ENCODE peak calls at places on chromosomes 2 and 18, in four cellular contexts. Y is A549, Q is IMR-90, Z is stomach. O is an unnamed sample.
A peak's percentile ranks its signal among the peaks of the same experiment; 100 is the strongest.

GRCh38 chr2:209771474-209772292 is at the start of gene UNC80:
- DNase-seq in Y (peak; percentile 19), Q (peak; percentile 36), Z (peak; percentile 62), O (peak; percentile 26)

GRCh38 chr2:15346624-15347023 is 214.5 kb downstream of the NBAS start:
- DNase-seq in Y (no peak), Q (peak; percentile 4), Z (no peak), O (no peak)

GRCh38 chr2:237964194-237964577 is 2.6 kb upstream of the UBE2F start:
- DNase-seq in Y (no peak), Q (no peak), Z (no peak), O (peak; percentile 90)

GRCh38 chr2:68121873-68122679 is 35.6 kb upstream of the PNO1 start:
- DNase-seq in Y (peak; percentile 89), Q (peak; percentile 88), Z (peak; percentile 93), O (peak; percentile 93)

GRCh38 chr2:46352621-46353020 is 55.4 kb downstream of the EPAS1 start:
- DNase-seq in Y (no peak), Q (no peak), Z (no peak), O (no peak)

GRCh38 chr2:230751062-230751461 is 38.4 kb downstream of the CAB39 start:
- DNase-seq in Y (no peak), Q (peak; percentile 88), Z (no peak), O (no peak)

GRCh38 chr18:22346968-22347611 is 70.6 kb downstream of the CTAGE1 start:
- DNase-seq in Y (no peak), Q (peak; percentile 73), Z (peak; percentile 79), O (no peak)

GRCh38 chr2:67782443-67782842 is 280.4 kb downstream of the C1D start:
- DNase-seq in Y (no peak), Q (peak; percentile 45), Z (no peak), O (no peak)

GRCh38 chr18:24544141-24544498 is 83.7 kb downstream of the HRH4 start:
- DNase-seq in Y (peak; percentile 19), Q (peak; percentile 40), Z (no peak), O (peak; percentile 36)

GRCh38 chr2:82950148-82950547 is 1508.9 kb downstream of the SUCLG1 start:
- DNase-seq in Y (no peak), Q (no peak), Z (no peak), O (no peak)

GRCh38 chr2:70993689-70993986 is 1.0 kb downstream of the TEX261 start:
- DNase-seq in Y (no peak), Q (no peak), Z (no peak), O (no peak)

GRCh38 chr2:56132138-56132537 is 51.7 kb upstream of the CCDC85A start:
- DNase-seq in Y (peak; percentile 54), Q (peak; percentile 47), Z (no peak), O (peak; percentile 53)

GRCh38 chr2:72378737-72379346 is 231.2 kb upstream of the CYP26B1 start:
- DNase-seq in Y (no peak), Q (no peak), Z (no peak), O (no peak)

GRCh38 chr18:2306641-2307040 is 264.7 kb downstream of the METTL4 start:
- DNase-seq in Y (no peak), Q (no peak), Z (no peak), O (no peak)

GRCh38 chr2:220528180-220528579 is 900.8 kb downstream of the SLC4A3 start:
- DNase-seq in Y (no peak), Q (peak; percentile 62), Z (no peak), O (no peak)

DNA sequence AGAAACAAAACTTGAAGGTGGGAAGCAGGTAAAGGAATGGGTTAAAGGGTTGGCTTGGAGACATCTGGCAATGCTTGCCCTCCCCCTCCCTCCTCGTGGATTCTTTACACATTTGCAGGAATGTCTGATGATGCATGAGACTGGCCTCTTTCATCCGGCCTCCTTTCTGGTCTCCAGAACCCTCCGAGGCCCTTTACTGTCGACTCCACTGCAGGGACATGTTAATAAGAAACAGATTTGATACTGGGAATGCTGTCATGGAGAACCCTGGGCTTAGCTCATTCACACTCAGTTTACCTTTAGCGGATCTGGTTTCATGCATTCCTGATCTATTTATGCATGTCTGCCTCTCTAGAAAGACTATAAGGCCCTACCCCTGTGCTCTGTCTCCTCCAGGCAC is 238.7 kb downstream of the TGIF1 start:
- DNase-seq in Y (peak; percentile 83), Q (peak; percentile 99), Z (no peak), O (no peak)
- TF ChIP-seq POLR2A in Y (no peak), Q (no peak), Z (no peak), O (no peak)

GRCh38 chr2:241096979-241097378 is 5.1 kb downstream of the MTERF4 start:
- DNase-seq in Y (no peak), Q (no peak), Z (no peak), O (no peak)
- TF ChIP-seq POLR2A in Y (no peak), Q (no peak), Z (no peak), O (no peak)

GRCh38 chr2:69827796-69828540 is 1.5 kb upstream of the GMCL1 start:
- DNase-seq in Y (no peak), Q (no peak), Z (no peak), O (no peak)
- TF ChIP-seq POLR2A in Y (no peak), Q (no peak), Z (no peak), O (no peak)

GRCh38 chr2:177735318-177735803 is 337.2 kb downstream of the PDE11A start:
- DNase-seq in Y (no peak), Q (no peak), Z (no peak), O (no peak)

GRCh38 chr2:177731384-177731783 is 338.8 kb downstream of the AGPS start:
- DNase-seq in Y (no peak), Q (no peak), Z (no peak), O (no peak)

GRCh38 chr2:177730792-177731191 is 338.2 kb downstream of the AGPS start:
- DNase-seq in Y (no peak), Q (no peak), Z (no peak), O (no peak)

GRCh38 chr2:177730363-177730762 is 337.8 kb downstream of the AGPS start:
- DNase-seq in Y (no peak), Q (no peak), Z (no peak), O (no peak)

DNA sequence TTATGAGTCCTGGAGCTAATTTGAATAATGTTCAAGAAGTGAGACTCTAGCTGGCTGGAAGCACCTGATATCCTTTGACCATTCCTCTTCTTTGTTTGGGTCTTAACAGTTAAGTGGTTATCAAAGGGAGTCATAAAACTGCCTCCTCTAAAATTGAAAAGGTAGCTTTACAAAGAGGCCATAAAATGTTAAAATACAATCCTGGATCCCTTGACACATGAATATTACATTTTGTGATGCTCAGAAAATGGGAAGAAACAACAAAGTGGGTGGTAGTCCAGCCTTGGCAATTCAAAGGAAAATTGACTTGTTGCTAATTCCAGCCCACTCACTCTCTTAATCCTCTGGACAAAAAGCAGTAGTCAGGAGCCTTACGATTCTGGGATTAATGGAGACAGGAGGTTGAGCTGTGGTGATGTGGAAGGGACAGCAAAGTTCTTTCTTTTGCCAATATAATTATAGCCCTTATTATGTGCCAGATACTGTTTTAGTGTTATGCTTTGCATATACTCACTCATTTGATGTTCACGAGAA is 339.2 kb downstream of the PDE11A start:
- DNase-seq in Y (no peak), Q (no peak), Z (no peak), O (no peak)
- TF ChIP-seq POLR2A in Y (no peak), Q (no peak), Z (no peak), O (no peak)

DNA sequence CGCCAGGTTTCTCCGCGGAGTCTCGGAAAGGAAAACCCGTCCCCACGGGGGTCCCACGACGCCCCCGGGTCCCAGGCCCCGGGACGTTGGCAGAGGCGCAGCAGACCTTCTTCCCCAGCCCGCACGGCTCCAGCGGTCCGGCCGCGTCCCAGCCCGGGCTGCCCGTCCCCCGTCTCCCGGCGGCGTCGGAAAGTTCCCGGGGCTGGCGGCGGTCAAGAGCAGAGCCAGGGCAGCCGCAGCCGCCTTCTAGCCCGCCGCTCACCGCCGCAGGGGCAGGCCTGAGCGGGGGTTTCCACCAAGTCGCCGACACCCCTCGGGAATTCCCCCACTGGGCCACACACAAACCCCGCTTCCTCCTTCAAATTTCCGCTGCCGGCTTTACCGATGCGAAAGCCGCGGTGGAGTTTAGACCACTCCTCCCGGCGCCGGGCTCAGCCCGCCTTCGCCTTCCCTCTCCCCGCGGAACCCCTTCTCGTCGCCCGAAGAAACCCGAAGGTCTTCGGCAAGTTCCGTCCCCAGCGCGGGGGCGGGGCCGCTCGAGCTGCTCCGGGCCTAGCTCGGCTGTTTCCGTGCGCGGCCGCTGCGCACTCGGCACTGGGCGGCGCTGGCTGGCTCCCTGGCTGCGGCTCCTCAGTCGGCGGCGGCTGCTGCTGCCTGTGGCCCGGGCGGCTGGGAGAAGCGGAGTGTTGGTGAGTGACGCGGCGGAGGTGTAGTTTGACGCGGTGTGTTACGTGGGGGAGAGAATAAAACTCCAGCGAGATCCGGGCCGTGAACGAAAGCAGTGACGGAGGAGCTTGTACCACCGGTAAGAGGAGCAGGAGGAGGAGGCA is at the start of gene CREB1:
- DNase-seq in Y (peak; percentile 98), Q (peak; percentile 98), Z (peak; percentile 99), O (peak; percentile 98)
- TF ChIP-seq POLR2A in Y (peak; percentile 82), Q (peak; percentile 98), Z (no peak), O (peak; percentile 96)

O was measured in erythroblast.